ENCODE peak calls at places on chromosomes 5 and 9, in nine cellular contexts. L, Q, Z, S, Y, F, U, V and D are unnamed samples.

GRCh38 chr5:177443144-177443983 is 3.2 kb upstream of the PRR7 start:
- DNase-seq in F (no peak), V (no peak), S (no peak), Z (no peak), Y (no peak), U (no peak), L (no peak), Q (peak), D (peak)

GRCh38 chr5:54087436-54087835 is 222.9 kb downstream of the ARL15 start:
- DNase-seq in L (peak), U (no peak), Z (no peak), Q (no peak), F (no peak), Y (peak), S (peak), V (no peak), D (no peak)

GRCh38 chr9:135525241-135526088 is 4.2 kb downstream of the LCN1 start:
- DNase-seq in Y (no peak), Q (no peak), S (no peak), F (no peak), L (no peak), V (no peak), U (no peak), Z (no peak), D (no peak)

GRCh38 chr5:159667286-159667685 is 249.0 kb upstream of the ADRA1B start:
- DNase-seq in V (no peak), U (no peak), Q (no peak), Y (no peak), S (no peak), Z (no peak), F (no peak), L (no peak), D (no peak)

GRCh38 chr9:78548666-78549065 is 251.7 kb downstream of the PSAT1 start:
- DNase-seq in Y (no peak), L (no peak), V (no peak), F (no peak), Q (no peak), U (no peak), Z (no peak), S (no peak), D (no peak)

GRCh38 chr9:122090981-122091380 is 2.1 kb downstream of the TTLL11 start:
- DNase-seq in Q (no peak), V (no peak), L (no peak), S (no peak), Y (no peak), Z (no peak), F (no peak), U (no peak), D (no peak)

GRCh38 chr9:114558027-114558675 is 29.4 kb upstream of the ATP6V1G1 start:
- DNase-seq in L (peak), Q (no peak), Y (no peak), S (no peak), Z (no peak), U (no peak), F (no peak), V (no peak), D (no peak)

GRCh38 chr9:70874451-70874850 is 247.0 kb downstream of the TRPM3 start:
- DNase-seq in F (no peak), V (no peak), U (no peak), Y (no peak), Q (no peak), Z (no peak), L (peak), S (no peak), D (no peak)

GRCh38 chr9:75892168-75892901 is 1.9 kb downstream of the PCSK5 start:
- DNase-seq in Y (no peak), L (no peak), S (no peak), Q (peak), U (no peak), F (no peak), V (no peak), Z (no peak), D (peak)

GRCh38 chr5:157455057-157455456 is 5.0 kb upstream of the NIPAL4 start:
- DNase-seq in V (no peak), U (no peak), L (no peak), S (no peak), Q (no peak), Z (no peak), Y (no peak), F (no peak), D (no peak)

GRCh38 chr9:92669527-92669889 is 423 bp downstream of the IPPK start:
- DNase-seq in U (no peak), L (no peak), Z (no peak), F (no peak), Y (no peak), S (no peak), V (no peak), Q (peak), D (peak)

GRCh38 chr5:160930361-160930760 is 78.3 kb upstream of the ATP10B start:
- DNase-seq in Z (no peak), U (no peak), S (peak), Q (no peak), Y (no peak), F (no peak), V (no peak), L (peak), D (peak)

GRCh38 chr9:5518937-5519319 is 8.6 kb downstream of the PDCD1LG2 start:
- DNase-seq in L (no peak), V (no peak), Z (no peak), S (no peak), Y (no peak), Q (no peak), F (no peak), U (no peak), D (no peak)

GRCh38 chr9:107491081-107492053 is 1.8 kb upstream of the KLF4 start:
- DNase-seq in Z (no peak), V (no peak), U (no peak), L (no peak), F (peak), Q (peak), S (no peak), Y (no peak), D (no peak)

GRCh38 chr5:55671975-55672374 is 40.1 kb downstream of the SLC38A9 start:
- DNase-seq in Q (no peak), Z (no peak), S (no peak), Y (no peak), U (no peak), L (no peak), V (no peak), F (no peak), D (no peak)

GRCh38 chr5:128174951-128175350 is 91.4 kb downstream of the SLC12A2 start:
- DNase-seq in S (no peak), F (no peak), L (peak), V (no peak), Y (peak), Q (no peak), Z (no peak), U (no peak), D (no peak)

GRCh38 chr9:92807757-92808725 is 43.4 kb upstream of the BICD2 start:
- DNase-seq in S (no peak), U (no peak), Q (no peak), L (no peak), F (peak), Z (peak), V (no peak), Y (no peak), D (peak)

GRCh38 chr9:16421534-16421933 is 448.9 kb downstream of the BNC2 start:
- DNase-seq in L (peak), V (no peak), S (peak), Y (peak), Z (no peak), Q (no peak), U (no peak), F (peak), D (no peak)

GRCh38 chr5:1199649-1200494 is 1.5 kb upstream of the SLC6A19 start:
- DNase-seq in V (no peak), Z (no peak), S (no peak), L (no peak), Q (no peak), U (no peak), F (no peak), Y (no peak), D (no peak)

GRCh38 chr9:131873891-131874440 is 134.1 kb upstream of the RAPGEF1 start:
- DNase-seq in Y (no peak), U (no peak), V (no peak), Z (no peak), Q (no peak), S (no peak), F (no peak), L (no peak), D (no peak)

GRCh38 chr5:154757647-154758406 is 2.6 kb downstream of the LARP1 start:
- DNase-seq in Q (no peak), Y (no peak), L (peak), U (no peak), Z (no peak), V (peak), S (peak), F (no peak), D (no peak)

GRCh38 chr9:92292338-92293074 is 991 bp downstream of the IARS1 start:
- DNase-seq in L (peak), V (no peak), U (no peak), Y (no peak), S (no peak), Q (no peak), F (no peak), Z (no peak), D (no peak)